ENCODE peak calls at places on chromosomes 2 and 18, in six cellular contexts. One of them, this sample, is unnamed.

GRCh38 chr18:46711444-46711863 is 45.4 kb downstream of the ST8SIA5 start:
- DNase-seq in glutamatergic neuron: peak
- DNase-seq in sigmoid colon: no peak
- DNase-seq in adrenal gland: peak
- DNase-seq in OCI-LY7: peak
- DNase-seq in ovary: no peak
- DNase-seq in this sample: no peak

GRCh38 chr2:19356545-19357382 is 1.7 kb downstream of the OSR1 start:
- DNase-seq in glutamatergic neuron: peak
- DNase-seq in sigmoid colon: no peak
- DNase-seq in adrenal gland: no peak
- DNase-seq in OCI-LY7: no peak
- DNase-seq in ovary: peak
- DNase-seq in this sample: peak

GRCh38 chr2:100013892-100014677 is 128.3 kb downstream of the AFF3 start:
- DNase-seq in glutamatergic neuron: peak
- DNase-seq in sigmoid colon: no peak
- DNase-seq in adrenal gland: peak
- DNase-seq in OCI-LY7: no peak
- DNase-seq in ovary: peak
- DNase-seq in this sample: no peak

GRCh38 chr2:235692671-235693171 is 198.9 kb downstream of the AGAP1 start:
- DNase-seq in glutamatergic neuron: peak
- DNase-seq in sigmoid colon: peak
- DNase-seq in adrenal gland: no peak
- DNase-seq in OCI-LY7: no peak
- DNase-seq in ovary: no peak
- DNase-seq in this sample: no peak

GRCh38 chr2:233811087-233811486 is 33.0 kb downstream of the MROH2A start:
- DNase-seq in glutamatergic neuron: no peak
- DNase-seq in sigmoid colon: peak
- DNase-seq in adrenal gland: no peak
- DNase-seq in OCI-LY7: no peak
- DNase-seq in ovary: peak
- DNase-seq in this sample: no peak

GRCh38 chr2:39419282-39420223 is 17.5 kb downstream of the MAP4K3 start:
- DNase-seq in glutamatergic neuron: no peak
- DNase-seq in sigmoid colon: no peak
- DNase-seq in adrenal gland: no peak
- DNase-seq in OCI-LY7: no peak
- DNase-seq in ovary: no peak
- DNase-seq in this sample: no peak

GRCh38 chr2:66472225-66472843 is 37.4 kb downstream of the MEIS1 start:
- DNase-seq in glutamatergic neuron: no peak
- DNase-seq in sigmoid colon: no peak
- DNase-seq in adrenal gland: no peak
- DNase-seq in OCI-LY7: no peak
- DNase-seq in ovary: no peak
- DNase-seq in this sample: no peak

GRCh38 chr2:185436787-185437372 is 301.7 kb upstream of the FSIP2 start:
- DNase-seq in glutamatergic neuron: no peak
- DNase-seq in sigmoid colon: no peak
- DNase-seq in adrenal gland: no peak
- DNase-seq in OCI-LY7: no peak
- DNase-seq in ovary: no peak
- DNase-seq in this sample: no peak

GRCh38 chr2:96264656-96265348 is 995 bp downstream of the TMEM127 start:
- DNase-seq in glutamatergic neuron: peak
- DNase-seq in sigmoid colon: peak
- DNase-seq in adrenal gland: peak
- DNase-seq in OCI-LY7: peak
- DNase-seq in ovary: no peak
- DNase-seq in this sample: peak

GRCh38 chr18:35049111-35050003 is 8.1 kb downstream of the MAPRE2 start:
- DNase-seq in glutamatergic neuron: no peak
- DNase-seq in sigmoid colon: no peak
- DNase-seq in adrenal gland: no peak
- DNase-seq in OCI-LY7: peak
- DNase-seq in ovary: no peak
- DNase-seq in this sample: no peak

GRCh38 chr18:79900610-79901570 is 50.6 kb downstream of the SLC66A2 start:
- DNase-seq in glutamatergic neuron: no peak
- DNase-seq in sigmoid colon: peak
- DNase-seq in adrenal gland: peak
- DNase-seq in OCI-LY7: no peak
- DNase-seq in ovary: no peak
- DNase-seq in this sample: no peak

GRCh38 chr2:16031848-16032159 is 91.5 kb downstream of the MYCN start:
- DNase-seq in glutamatergic neuron: no peak
- DNase-seq in sigmoid colon: no peak
- DNase-seq in adrenal gland: no peak
- DNase-seq in OCI-LY7: no peak
- DNase-seq in ovary: no peak
- DNase-seq in this sample: no peak

GRCh38 chr2:86807462-86808275 is 17.0 kb upstream of the CD8A start:
- DNase-seq in glutamatergic neuron: peak
- DNase-seq in sigmoid colon: no peak
- DNase-seq in adrenal gland: peak
- DNase-seq in OCI-LY7: no peak
- DNase-seq in ovary: peak
- DNase-seq in this sample: peak

GRCh38 chr2:237412646-237413292 is 1.2 kb downstream of the COL6A3 start:
- DNase-seq in glutamatergic neuron: no peak
- DNase-seq in sigmoid colon: peak
- DNase-seq in adrenal gland: no peak
- DNase-seq in OCI-LY7: no peak
- DNase-seq in ovary: peak
- DNase-seq in this sample: no peak

GRCh38 chr18:46668135-46668534 is 11.1 kb upstream of the LOXHD1 start:
- DNase-seq in glutamatergic neuron: no peak
- DNase-seq in sigmoid colon: peak
- DNase-seq in adrenal gland: no peak
- DNase-seq in OCI-LY7: no peak
- DNase-seq in ovary: no peak
- DNase-seq in this sample: no peak

GRCh38 chr18:70491734-70492348 is 203.0 kb downstream of the SOCS6 start:
- DNase-seq in glutamatergic neuron: peak
- DNase-seq in sigmoid colon: no peak
- DNase-seq in adrenal gland: peak
- DNase-seq in OCI-LY7: peak
- DNase-seq in ovary: no peak
- DNase-seq in this sample: peak

GRCh38 chr2:217822296-217823252 is 180.2 kb downstream of the TNS1 start:
- DNase-seq in glutamatergic neuron: no peak
- DNase-seq in sigmoid colon: no peak
- DNase-seq in adrenal gland: no peak
- DNase-seq in OCI-LY7: no peak
- DNase-seq in ovary: no peak
- DNase-seq in this sample: no peak
- TF ChIP-seq CTCF in glutamatergic neuron: no peak
- TF ChIP-seq CTCF in sigmoid colon: no peak
- TF ChIP-seq CTCF in adrenal gland: no peak
- TF ChIP-seq CTCF in OCI-LY7: no peak
- TF ChIP-seq CTCF in ovary: no peak
- TF ChIP-seq CTCF in this sample: no peak

DNA sequence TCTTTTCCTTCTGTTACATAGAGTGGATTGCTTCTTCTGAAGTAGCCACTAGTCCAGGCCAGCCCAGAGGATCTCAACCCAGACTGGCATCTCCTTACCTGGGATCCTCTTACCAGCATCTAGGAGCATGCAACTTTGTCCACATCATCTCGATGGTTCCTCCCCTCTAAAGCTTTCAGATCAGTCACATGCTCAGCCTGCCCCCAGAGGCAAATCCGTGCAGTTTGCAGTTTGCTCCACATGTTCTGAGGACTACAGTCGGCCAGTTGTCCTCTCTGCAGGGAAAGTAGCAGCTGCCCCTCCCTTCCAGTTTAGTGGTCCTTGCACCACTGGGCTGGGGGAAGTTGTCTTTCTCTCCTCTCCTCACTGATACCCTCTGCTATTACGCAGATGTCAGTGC is 259.8 kb upstream of the APCDD1 start:
- DNase-seq in glutamatergic neuron: no peak
- DNase-seq in sigmoid colon: no peak
- DNase-seq in adrenal gland: no peak
- DNase-seq in OCI-LY7: no peak
- DNase-seq in ovary: no peak
- DNase-seq in this sample: no peak
- TF ChIP-seq CTCF in glutamatergic neuron: no peak
- TF ChIP-seq CTCF in sigmoid colon: no peak
- TF ChIP-seq CTCF in adrenal gland: no peak
- TF ChIP-seq CTCF in OCI-LY7: peak
- TF ChIP-seq CTCF in ovary: no peak
- TF ChIP-seq CTCF in this sample: no peak

DNA sequence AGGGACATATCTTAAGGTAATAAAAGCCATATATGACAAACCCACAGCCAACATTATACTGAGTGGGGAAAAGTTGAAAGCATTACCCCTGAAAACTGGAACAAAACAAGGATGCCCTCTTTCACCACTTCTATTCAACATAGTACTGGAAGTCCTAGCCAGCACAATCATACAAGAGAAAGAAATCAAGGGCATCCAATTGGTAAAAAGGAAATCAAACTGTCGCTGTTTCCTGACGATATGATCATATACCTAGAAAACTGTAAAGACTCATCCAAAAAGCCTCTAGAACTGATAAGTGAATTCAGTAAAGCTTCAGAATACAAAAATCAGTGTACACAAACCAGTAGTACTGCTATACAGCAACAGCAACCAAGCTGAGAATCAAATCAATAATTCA is 53.8 kb upstream of the PSME4 start:
- DNase-seq in glutamatergic neuron: no peak
- DNase-seq in sigmoid colon: no peak
- DNase-seq in adrenal gland: no peak
- DNase-seq in OCI-LY7: no peak
- DNase-seq in ovary: no peak
- DNase-seq in this sample: no peak
- TF ChIP-seq CTCF in glutamatergic neuron: no peak
- TF ChIP-seq CTCF in sigmoid colon: no peak
- TF ChIP-seq CTCF in adrenal gland: no peak
- TF ChIP-seq CTCF in OCI-LY7: no peak
- TF ChIP-seq CTCF in ovary: no peak
- TF ChIP-seq CTCF in this sample: no peak

GRCh38 chr2:59770651-59771050 is 782.8 kb downstream of the BCL11A start:
- DNase-seq in glutamatergic neuron: no peak
- DNase-seq in sigmoid colon: no peak
- DNase-seq in adrenal gland: no peak
- DNase-seq in OCI-LY7: no peak
- DNase-seq in ovary: no peak
- DNase-seq in this sample: no peak

GRCh38 chr2:59777120-59777519 is 776.3 kb downstream of the BCL11A start:
- DNase-seq in glutamatergic neuron: no peak
- DNase-seq in sigmoid colon: no peak
- DNase-seq in adrenal gland: no peak
- DNase-seq in OCI-LY7: no peak
- DNase-seq in ovary: no peak
- DNase-seq in this sample: no peak

GRCh38 chr2:59776726-59777008 is 776.8 kb downstream of the BCL11A start:
- DNase-seq in glutamatergic neuron: no peak
- DNase-seq in sigmoid colon: no peak
- DNase-seq in adrenal gland: no peak
- DNase-seq in OCI-LY7: no peak
- DNase-seq in ovary: no peak
- DNase-seq in this sample: no peak

GRCh38 chr2:59774821-59775463 is 778.5 kb downstream of the BCL11A start:
- DNase-seq in glutamatergic neuron: no peak
- DNase-seq in sigmoid colon: no peak
- DNase-seq in adrenal gland: no peak
- DNase-seq in OCI-LY7: no peak
- DNase-seq in ovary: no peak
- DNase-seq in this sample: no peak
- TF ChIP-seq CTCF in glutamatergic neuron: peak
- TF ChIP-seq CTCF in sigmoid colon: no peak
- TF ChIP-seq CTCF in adrenal gland: no peak
- TF ChIP-seq CTCF in OCI-LY7: peak
- TF ChIP-seq CTCF in ovary: no peak
- TF ChIP-seq CTCF in this sample: peak

DNA sequence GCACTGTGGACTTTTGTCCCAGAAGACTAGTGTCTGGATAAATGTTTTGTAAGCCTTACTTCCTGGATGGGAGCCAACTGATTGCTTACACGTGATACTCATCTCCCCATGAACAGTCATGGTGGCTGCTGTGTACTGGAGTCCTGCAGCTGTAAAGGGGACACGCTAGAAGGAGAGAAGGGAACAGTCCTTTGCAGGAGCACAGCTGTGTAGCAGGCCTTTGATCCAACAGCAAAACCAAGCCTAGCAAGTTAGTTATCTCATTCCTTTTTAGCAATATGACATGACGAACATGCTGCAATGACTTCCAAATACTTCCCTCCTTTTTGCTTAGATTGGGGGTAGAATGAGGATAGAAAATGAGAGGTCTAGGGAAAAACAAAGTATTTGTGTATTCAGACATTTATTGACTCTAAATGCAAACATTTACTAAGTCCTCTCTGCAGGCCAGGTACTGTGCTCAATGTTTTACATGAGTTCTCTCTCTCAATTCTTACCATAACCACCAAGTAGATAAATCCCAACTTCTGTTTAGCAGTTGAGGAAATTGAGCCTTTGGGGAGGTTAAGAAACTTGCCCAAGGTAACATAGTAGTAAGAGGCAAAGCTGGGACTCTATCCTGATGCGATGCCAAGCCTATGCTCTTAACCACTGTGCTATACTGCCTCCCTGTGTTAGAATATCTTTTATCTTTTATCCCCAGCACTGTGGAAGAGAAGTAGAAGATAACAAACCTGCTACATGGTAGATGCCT is 55.4 kb upstream of the CD28 start:
- DNase-seq in glutamatergic neuron: no peak
- DNase-seq in sigmoid colon: peak
- DNase-seq in adrenal gland: no peak
- DNase-seq in OCI-LY7: peak
- DNase-seq in ovary: no peak
- DNase-seq in this sample: no peak
- TF ChIP-seq CTCF in glutamatergic neuron: no peak
- TF ChIP-seq CTCF in sigmoid colon: peak
- TF ChIP-seq CTCF in adrenal gland: peak
- TF ChIP-seq CTCF in OCI-LY7: peak
- TF ChIP-seq CTCF in ovary: no peak
- TF ChIP-seq CTCF in this sample: no peak

GRCh38 chr2:54685263-54685775 is 38.1 kb upstream of the EML6 start:
- DNase-seq in glutamatergic neuron: no peak
- DNase-seq in sigmoid colon: no peak
- DNase-seq in adrenal gland: no peak
- DNase-seq in OCI-LY7: no peak
- DNase-seq in ovary: no peak
- DNase-seq in this sample: no peak
- TF ChIP-seq CTCF in glutamatergic neuron: no peak
- TF ChIP-seq CTCF in sigmoid colon: no peak
- TF ChIP-seq CTCF in adrenal gland: no peak
- TF ChIP-seq CTCF in OCI-LY7: no peak
- TF ChIP-seq CTCF in ovary: no peak
- TF ChIP-seq CTCF in this sample: no peak

This sample was measured in nephron progenitor cell.